ENCODE peak calls at places on chromosomes 6 and 20, in six cellular contexts. W is NCI-H1436; A is A172; R is AG09309; N is aorta; S is stimulated activated CD4-positive, alpha-beta T cell treated with anti-CD3 and anti-CD28 coated beads, Interleukin-1b, Interleukin-23, amount 100 ng/mL, for 4 hours. I is an unnamed sample.

GRCh38 chr20:52804455-52804966 is 167.6 kb upstream of the TSHZ2 start:
- DNase-seq in A (no peak), R (no peak), N (no peak), S (no peak), W (no peak), I (no peak)

GRCh38 chr6:153170511-153170910 is 39.4 kb upstream of the RGS17 start:
- DNase-seq in R (no peak), N (no peak), W (no peak), S (no peak), A (peak), I (no peak)

GRCh38 chr20:4512891-4513550 is 208.7 kb upstream of the PRND start:
- DNase-seq in W (no peak), S (no peak), A (peak), R (peak), N (no peak), I (no peak)

GRCh38 chr6:135182120-135182992 is 1.2 kb downstream of the MYB start:
- DNase-seq in N (peak), S (peak), W (no peak), R (no peak), A (no peak), I (no peak)

GRCh38 chr6:53161481-53162009 is 12.9 kb upstream of the GCM1 start:
- DNase-seq in N (no peak), W (no peak), R (no peak), A (no peak), S (no peak), I (no peak)

GRCh38 chr6:106162926-106163325 is 76.8 kb downstream of the PRDM1 start:
- DNase-seq in W (no peak), N (no peak), A (no peak), S (no peak), R (no peak), I (no peak)

GRCh38 chr20:45343445-45343866 is 4.8 kb downstream of the SDC4 start:
- DNase-seq in N (no peak), W (no peak), A (no peak), S (no peak), R (no peak), I (no peak)

GRCh38 chr6:114194362-114195343 is 148.2 kb downstream of the HS3ST5 start:
- DNase-seq in A (peak), W (no peak), N (no peak), R (peak), S (no peak), I (no peak)

GRCh38 chr6:111631930-111632460 is 26.3 kb upstream of the TRAF3IP2 start:
- DNase-seq in S (no peak), A (peak), N (no peak), R (no peak), W (no peak), I (no peak)

GRCh38 chr20:37305079-37305478 is 15.6 kb downstream of the MANBAL start:
- DNase-seq in R (no peak), N (no peak), A (no peak), W (no peak), S (no peak), I (no peak)

GRCh38 chr20:63955846-63956663 is at the start of gene UCKL1:
- DNase-seq in W (peak), S (peak), A (peak), N (peak), R (peak), I (peak)

I was measured in sciatic nerve.